ENCODE peak calls at places on chromosomes 12 and 14, in eight cellular contexts. X is hippocampal formation, I is left colon, O is HuH-7.5, H is cerebellar nuclear complex, M is mammary epithelial cell, P is Daoy, K is NCI-H748 treated with DMSO at 0.1 percent for 48 hours. B is an unnamed sample.

GRCh38 chr14:71358209-71358931 is 451.1 kb downstream of the PCNX1 start:
- DNase-seq in P (no peak), O (no peak), X (no peak), K (no peak), M (no peak), I (no peak), H (no peak), B (no peak)

GRCh38 chr12:49304161-49304560 is 9.2 kb downstream of the PRPH start:
- DNase-seq in P (no peak), H (no peak), O (no peak), M (no peak), K (no peak), I (no peak), X (no peak), B (no peak)

GRCh38 chr12:10736460-10736859 is 13.3 kb upstream of the YBX3 start:
- DNase-seq in P (no peak), O (no peak), H (no peak), K (no peak), M (no peak), I (no peak), X (no peak), B (no peak)

GRCh38 chr14:75514673-75515630 is 7.3 kb upstream of the BATF start:
- DNase-seq in X (no peak), M (peak), H (no peak), P (peak), O (no peak), K (no peak), I (no peak), B (no peak)

GRCh38 chr14:89721991-89722390 is 232.5 kb downstream of the EFCAB11 start:
- DNase-seq in H (no peak), K (no peak), P (no peak), I (no peak), X (no peak), M (no peak), O (no peak), B (no peak)

GRCh38 chr14:53956427-53957201 is at the start of gene BMP4:
- DNase-seq in X (no peak), H (no peak), K (no peak), M (no peak), P (peak), I (peak), O (peak), B (peak)

GRCh38 chr12:57756406-57757341 is 1.8 kb downstream of the MARCHF9 start:
- DNase-seq in M (no peak), P (no peak), X (no peak), I (no peak), O (peak), K (peak), H (no peak), B (peak)

GRCh38 chr14:100674897-100675618 is 51.6 kb upstream of the DLK1 start:
- DNase-seq in M (no peak), X (no peak), H (no peak), I (no peak), K (no peak), O (no peak), P (no peak), B (no peak)

GRCh38 chr14:96626916-96627315 is 124.7 kb downstream of the PAPOLA start:
- DNase-seq in X (no peak), M (no peak), H (no peak), K (no peak), I (no peak), O (no peak), P (peak), B (no peak)

GRCh38 chr14:56000846-56001245 is 117.4 kb upstream of the PELI2 start:
- DNase-seq in M (no peak), X (no peak), I (no peak), K (no peak), P (no peak), O (no peak), H (no peak), B (no peak)

GRCh38 chr12:1575799-1576401 is 18.5 kb downstream of the FBXL14 start:
- DNase-seq in I (no peak), O (no peak), H (no peak), K (no peak), P (no peak), M (no peak), X (no peak), B (no peak)

GRCh38 chr14:59137256-59137655 is 51.2 kb upstream of the DAAM1 start:
- DNase-seq in X (no peak), P (no peak), H (no peak), O (no peak), K (no peak), I (no peak), M (no peak), B (no peak)